ENCODE peak calls at places on chromosomes 5 and 9, in four cellular contexts. One of them, this sample, is unnamed.

GRCh38 chr5:83015676-83016075 is 61.5 kb downstream of the TMEM167A start:
- DNase-seq in sciatic nerve: no peak
- DNase-seq in mucosa of gallbladder: no peak
- DNase-seq in activated naive CD4-positive, alpha-beta T cell treated with anti-CD3 and anti-CD28 coated beads, Interleukin-2, amount 10 ng/mL, durations not matched to agents 7 days and 5 days: no peak
- DNase-seq in this sample: no peak

GRCh38 chr5:158212915-158213314 is 354.0 kb upstream of the CLINT1 start:
- DNase-seq in activated naive CD4-positive, alpha-beta T cell treated with anti-CD3 and anti-CD28 coated beads, Interleukin-2, amount 10 ng/mL, durations not matched to agents 7 days and 5 days: no peak
- DNase-seq in sciatic nerve: no peak
- DNase-seq in mucosa of gallbladder: no peak
- DNase-seq in this sample: no peak

GRCh38 chr5:149851211-149851610 is 93.4 kb downstream of the PDE6A start:
- DNase-seq in activated naive CD4-positive, alpha-beta T cell treated with anti-CD3 and anti-CD28 coated beads, Interleukin-2, amount 10 ng/mL, durations not matched to agents 7 days and 5 days: no peak
- DNase-seq in sciatic nerve: no peak
- DNase-seq in mucosa of gallbladder: no peak
- DNase-seq in this sample: no peak

GRCh38 chr5:8729437-8729836 is 816.4 kb downstream of the SEMA5A start:
- DNase-seq in activated naive CD4-positive, alpha-beta T cell treated with anti-CD3 and anti-CD28 coated beads, Interleukin-2, amount 10 ng/mL, durations not matched to agents 7 days and 5 days: no peak
- DNase-seq in mucosa of gallbladder: no peak
- DNase-seq in sciatic nerve: no peak
- DNase-seq in this sample: no peak

GRCh38 chr5:151082976-151083651 is 2.3 kb upstream of the TNIP1 start:
- DNase-seq in sciatic nerve: no peak
- DNase-seq in mucosa of gallbladder: no peak
- DNase-seq in activated naive CD4-positive, alpha-beta T cell treated with anti-CD3 and anti-CD28 coated beads, Interleukin-2, amount 10 ng/mL, durations not matched to agents 7 days and 5 days: peak
- DNase-seq in this sample: no peak

GRCh38 chr9:12935714-12936113 is 160.9 kb downstream of the LURAP1L start:
- DNase-seq in activated naive CD4-positive, alpha-beta T cell treated with anti-CD3 and anti-CD28 coated beads, Interleukin-2, amount 10 ng/mL, durations not matched to agents 7 days and 5 days: no peak
- DNase-seq in sciatic nerve: no peak
- DNase-seq in mucosa of gallbladder: no peak
- DNase-seq in this sample: no peak

GRCh38 chr5:79513519-79514390 is at the start of gene HOMER1:
- DNase-seq in activated naive CD4-positive, alpha-beta T cell treated with anti-CD3 and anti-CD28 coated beads, Interleukin-2, amount 10 ng/mL, durations not matched to agents 7 days and 5 days: peak
- DNase-seq in mucosa of gallbladder: peak
- DNase-seq in sciatic nerve: peak
- DNase-seq in this sample: peak

GRCh38 chr9:75161116-75161857 is 73.0 kb downstream of the OSTF1 start:
- DNase-seq in activated naive CD4-positive, alpha-beta T cell treated with anti-CD3 and anti-CD28 coated beads, Interleukin-2, amount 10 ng/mL, durations not matched to agents 7 days and 5 days: no peak
- DNase-seq in sciatic nerve: no peak
- DNase-seq in mucosa of gallbladder: no peak
- DNase-seq in this sample: no peak

GRCh38 chr9:124697326-124698200 is 73.5 kb downstream of the NR6A1 start:
- DNase-seq in sciatic nerve: no peak
- DNase-seq in activated naive CD4-positive, alpha-beta T cell treated with anti-CD3 and anti-CD28 coated beads, Interleukin-2, amount 10 ng/mL, durations not matched to agents 7 days and 5 days: no peak
- DNase-seq in mucosa of gallbladder: no peak
- DNase-seq in this sample: no peak

GRCh38 chr5:98455660-98456059 is 317.8 kb upstream of the RGMB start:
- DNase-seq in mucosa of gallbladder: no peak
- DNase-seq in activated naive CD4-positive, alpha-beta T cell treated with anti-CD3 and anti-CD28 coated beads, Interleukin-2, amount 10 ng/mL, durations not matched to agents 7 days and 5 days: no peak
- DNase-seq in sciatic nerve: no peak
- DNase-seq in this sample: no peak

This sample was measured in suprapubic skin.